ENCODE peak calls at places on chromosome 2, in four cellular contexts. R is aorta; O is activated CD4-positive, alpha-beta T cell treated with anti-CD3 and anti-CD28 coated beads for 24 hours; S is stromal cell of bone marrow. H is an unnamed sample.

GRCh38 chr2:223262946-223263345 is 211.0 kb downstream of the KCNE4 start:
- DNase-seq in R (no peak), O (no peak), S (no peak), H (peak; percentile 18)

GRCh38 chr2:164542584-164543021 is 78.7 kb downstream of the GRB14 start:
- DNase-seq in R (no peak), O (no peak), S (no peak), H (peak; percentile 47)

GRCh38 chr2:88054300-88055048 is 1.1 kb downstream of the KRCC1 start:
- DNase-seq in R (no peak), O (no peak), S (no peak), H (no peak)

GRCh38 chr2:111199840-111200239 is 79.1 kb downstream of the BCL2L11 start:
- DNase-seq in R (no peak), O (no peak), S (no peak), H (no peak)

GRCh38 chr2:237322564-237322963 is 91.4 kb downstream of the COL6A3 start:
- DNase-seq in R (no peak), O (no peak), S (no peak), H (no peak)

GRCh38 chr2:1854747-1855146 is 110.4 kb upstream of the PXDN start:
- DNase-seq in R (no peak), O (no peak), S (peak; percentile 37), H (peak; percentile 89)

GRCh38 chr2:112885503-112885897 is 25.5 kb upstream of the IL37 start:
- DNase-seq in R (no peak), O (no peak), S (no peak), H (no peak)

GRCh38 chr2:43266692-43267091 is 40.3 kb upstream of the ZFP36L2 start:
- DNase-seq in R (peak; percentile 86), O (no peak), S (no peak), H (no peak)

GRCh38 chr2:133252770-133253355 is 315.4 kb downstream of the NCKAP5 start:
- DNase-seq in R (no peak), O (no peak), S (no peak), H (no peak)

GRCh38 chr2:217919204-217919603 is 83.6 kb downstream of the TNS1 start:
- DNase-seq in R (no peak), O (no peak), S (no peak), H (no peak)

GRCh38 chr2:207503234-207503633 is 26.5 kb upstream of the CREB1 start:
- DNase-seq in R (peak; percentile 66), O (no peak), S (peak; percentile 59), H (no peak)

GRCh38 chr2:233428438-233428837 is 74.1 kb downstream of the DGKD start:
- DNase-seq in R (no peak), O (no peak), S (no peak), H (no peak)

GRCh38 chr2:20490300-20491181 is 43.7 kb downstream of the RHOB start:
- DNase-seq in R (peak; percentile 72), O (no peak), S (no peak), H (no peak)

GRCh38 chr2:213129311-213129710 is 22.1 kb downstream of the IKZF2 start:
- DNase-seq in R (no peak), O (no peak), S (no peak), H (no peak)

GRCh38 chr2:11833601-11834000 is 87.2 kb downstream of the LPIN1 start:
- DNase-seq in R (no peak), O (no peak), S (peak; percentile 35), H (peak; percentile 47)

GRCh38 chr2:10532631-10533101 is 84.5 kb upstream of the ODC1 start:
- DNase-seq in R (no peak), O (no peak), S (no peak), H (no peak)

GRCh38 chr2:29335391-29335790 is 220.2 kb downstream of the CLIP4 start:
- DNase-seq in R (no peak), O (no peak), S (no peak), H (no peak)

GRCh38 chr2:229001196-229001595 is 269.9 kb downstream of the PID1 start:
- DNase-seq in R (no peak), O (no peak), S (no peak), H (no peak)

GRCh38 chr2:44364604-44365003 is 2.9 kb downstream of the CAMKMT start:
- DNase-seq in R (no peak), O (no peak), S (no peak), H (no peak)

GRCh38 chr2:177155631-177156030 is 57.0 kb upstream of the HNRNPA3 start:
- DNase-seq in R (no peak), O (no peak), S (no peak), H (no peak)

GRCh38 chr2:13578547-13578946 is 861.8 kb downstream of the TRIB2 start:
- DNase-seq in R (no peak), O (no peak), S (no peak), H (no peak)

GRCh38 chr2:69644506-69644979 is 1.0 kb upstream of the AAK1 start:
- DNase-seq in R (no peak), O (no peak), S (no peak), H (no peak)

GRCh38 chr2:208549546-208550158 is 143.1 kb downstream of the PTH2R start:
- DNase-seq in R (no peak), O (no peak), S (no peak), H (no peak)

GRCh38 chr2:111054791-111055627 is 65.7 kb upstream of the BCL2L11 start:
- DNase-seq in R (no peak), O (peak; percentile 47), S (no peak), H (no peak)

GRCh38 chr2:222297600-222297935 is 1.2 kb downstream of the PAX3 start:
- DNase-seq in R (no peak), O (no peak), S (no peak), H (no peak)

H was measured in A673.